ENCODE peak calls at places on chromosomes 5 and 9, in nine cellular contexts. P, K, A, O, L, U, J, Q and Y are unnamed samples.

GRCh38 chr9:126495411-126496180 is 118.1 kb upstream of the LMX1B start:
- DNase-seq in P (peak; percentile 28), O (no peak), L (no peak), U (no peak), Q (no peak), J (no peak), K (no peak), A (no peak), Y (no peak)

GRCh38 chr5:139787568-139788293 is 7.9 kb upstream of the PSD2 start:
- DNase-seq in K (peak; percentile 92), J (peak; percentile 80), A (peak; percentile 84), L (peak; percentile 92), P (peak; percentile 85), O (peak; percentile 89), Q (peak; percentile 94), U (peak; percentile 79), Y (peak; percentile 96)

GRCh38 chr9:134778841-134779411 is 101.7 kb upstream of the FCN2 start:
- DNase-seq in O (peak; percentile 39), U (peak; percentile 32), Q (no peak), J (peak; percentile 64), L (peak; percentile 42), P (peak; percentile 66), A (peak; percentile 66), K (peak; percentile 85), Y (no peak)

GRCh38 chr9:134895103-134895502 is 14.5 kb downstream of the FCN2 start:
- DNase-seq in K (no peak), P (peak; percentile 6), A (no peak), L (no peak), Q (no peak), O (peak; percentile 29), U (no peak), J (no peak), Y (no peak)

GRCh38 chr9:127779136-127779981 is 893 bp upstream of the SH2D3C start:
- DNase-seq in A (peak; percentile 58), O (no peak), L (no peak), P (no peak), Q (no peak), K (no peak), J (no peak), U (no peak), Y (no peak)

GRCh38 chr9:21455320-21455719 is 15.1 kb downstream of the IFNA1 start:
- DNase-seq in U (no peak), K (peak; percentile 54), J (no peak), L (no peak), A (no peak), Q (no peak), O (peak; percentile 1), P (no peak), Y (no peak)

GRCh38 chr5:96790851-96791513 is 16.8 kb downstream of the ERAP1 start:
- DNase-seq in K (peak; percentile 53), A (no peak), J (no peak), P (no peak), L (no peak), O (no peak), Q (no peak), U (no peak), Y (no peak)

GRCh38 chr5:101306391-101307137 is 403.5 kb upstream of the ST8SIA4 start:
- DNase-seq in Q (no peak), U (no peak), K (no peak), J (no peak), A (no peak), O (no peak), P (no peak), L (no peak), Y (no peak)

GRCh38 chr9:90842984-90843383 is 41.4 kb downstream of the SYK start:
- DNase-seq in L (no peak), A (no peak), Q (no peak), K (no peak), J (no peak), U (no peak), O (no peak), P (no peak), Y (no peak)

GRCh38 chr9:124399323-124399962 is 15.8 kb downstream of the PSMB7 start:
- DNase-seq in K (peak; percentile 80), L (no peak), O (no peak), P (no peak), U (no peak), J (no peak), Q (peak; percentile 81), A (no peak), Y (no peak)

GRCh38 chr5:79133121-79133656 is 21.6 kb downstream of the BHMT start:
- DNase-seq in Q (no peak), K (peak; percentile 52), P (no peak), A (no peak), J (no peak), O (peak; percentile 66), U (no peak), L (no peak), Y (peak; percentile 10)

DNA sequence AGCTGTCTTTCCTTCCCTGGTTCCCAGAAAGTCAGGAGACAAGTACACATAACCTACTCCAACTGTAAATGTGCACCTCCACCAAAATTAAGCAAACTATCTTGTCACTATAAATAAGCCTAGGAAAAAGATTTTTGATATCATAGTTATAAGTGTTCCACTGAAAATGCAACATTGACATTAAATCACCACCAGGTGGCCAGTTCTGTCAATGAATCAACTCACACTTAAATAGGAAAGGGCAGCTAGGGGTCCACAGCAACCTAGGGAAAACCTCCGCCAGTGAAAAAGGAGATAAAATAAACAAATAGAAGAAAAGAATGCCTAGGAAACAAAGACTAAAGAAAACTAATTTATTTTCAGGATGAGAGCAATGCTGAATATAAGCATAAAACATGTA is 243.0 kb upstream of the PTPRD start:
- DNase-seq in U (no peak), J (no peak), P (no peak), A (no peak), O (peak; percentile 37), Q (no peak), K (peak; percentile 63), L (no peak), Y (no peak)
- TF ChIP-seq CTCF in U (no peak), J (no peak), P (no peak), A (peak; percentile 37), O (peak; percentile 55), Q (no peak), K (peak; percentile 72), L (no peak), Y (peak; percentile 31)

GRCh38 chr9:69323886-69324285 is 1.1 kb upstream of the ENTREP1 start:
- DNase-seq in L (no peak), K (no peak), Q (no peak), J (no peak), P (no peak), O (no peak), U (no peak), A (no peak), Y (no peak)

GRCh38 chr9:69326261-69326660 is 1.2 kb downstream of the ENTREP1 start:
- DNase-seq in U (no peak), O (no peak), L (peak; percentile 79), Q (no peak), J (no peak), P (no peak), A (no peak), K (peak; percentile 9), Y (no peak)

GRCh38 chr9:69325409-69326212 is 596 bp downstream of the ENTREP1 start:
- DNase-seq in K (peak; percentile 64), A (no peak), P (peak; percentile 53), Q (peak; percentile 53), J (peak; percentile 24), O (no peak), U (peak; percentile 13), L (peak; percentile 55), Y (peak; percentile 44)

GRCh38 chr9:69322256-69322655 is 2.8 kb upstream of the ENTREP1 start:
- DNase-seq in J (no peak), O (no peak), A (no peak), U (no peak), P (no peak), Q (no peak), K (no peak), L (no peak), Y (no peak)

DNA sequence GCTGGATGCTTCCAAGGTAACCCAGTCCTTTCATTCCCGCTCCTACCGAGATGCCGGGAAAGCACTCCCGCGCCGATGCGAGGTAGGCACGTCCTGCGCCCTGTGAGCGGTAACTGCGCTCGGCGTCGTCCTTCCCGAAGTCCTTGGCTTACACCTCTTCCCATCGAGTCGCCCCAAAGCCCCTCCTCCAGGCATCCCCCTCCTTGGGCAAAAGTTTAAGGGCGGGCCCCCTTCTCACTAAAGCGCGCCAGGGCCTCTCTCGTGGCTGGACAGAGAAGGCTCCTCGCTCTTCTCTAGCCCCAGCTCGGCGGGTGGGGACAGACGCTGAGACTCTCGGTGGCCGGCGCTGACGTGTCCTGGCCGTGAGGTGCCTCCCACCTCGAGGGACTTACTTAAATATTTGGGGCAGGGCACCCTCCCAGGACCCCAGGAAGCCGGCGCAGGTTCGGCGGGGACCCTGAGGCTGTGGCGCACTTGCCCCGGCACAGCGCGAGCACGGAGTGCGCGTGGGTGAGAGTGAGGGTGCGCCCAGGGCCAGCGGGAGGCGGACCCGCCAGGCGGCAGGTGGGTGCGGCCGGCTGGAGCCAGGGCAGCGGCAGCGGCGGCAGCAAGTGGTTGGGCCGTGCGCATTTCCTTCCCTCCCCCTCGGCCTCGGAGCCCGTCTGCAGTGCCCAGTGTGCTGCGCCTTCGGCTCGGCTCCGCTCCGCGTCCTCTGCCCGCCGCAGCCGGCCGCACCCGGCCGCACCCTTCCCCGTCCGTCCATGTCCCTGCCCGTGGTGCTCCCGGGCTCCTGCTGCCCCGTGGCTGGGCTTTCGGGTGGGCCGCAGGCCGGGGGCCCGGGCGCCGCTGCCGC is at the start of gene ENTREP1:
- DNase-seq in K (peak; percentile 70), O (no peak), Q (peak; percentile 87), L (peak; percentile 87), U (peak; percentile 76), A (peak; percentile 67), J (peak; percentile 65), P (peak; percentile 87), Y (peak; percentile 55)
- H3K4me3 ChIP-seq in K (peak within 1 kb of the TSS; percentile 77), O (peak within 1 kb of the TSS; percentile 12), Q (peak within 1 kb of the TSS; percentile 83), L (peak within 1 kb of the TSS; percentile 65), U (peak within 1 kb of the TSS; percentile 35), A (peak within 1 kb of the TSS; percentile 32), J (peak within 1 kb of the TSS; percentile 60), P (peak within 1 kb of the TSS; percentile 66), Y (peak within 1 kb of the TSS; percentile 54)

DNA sequence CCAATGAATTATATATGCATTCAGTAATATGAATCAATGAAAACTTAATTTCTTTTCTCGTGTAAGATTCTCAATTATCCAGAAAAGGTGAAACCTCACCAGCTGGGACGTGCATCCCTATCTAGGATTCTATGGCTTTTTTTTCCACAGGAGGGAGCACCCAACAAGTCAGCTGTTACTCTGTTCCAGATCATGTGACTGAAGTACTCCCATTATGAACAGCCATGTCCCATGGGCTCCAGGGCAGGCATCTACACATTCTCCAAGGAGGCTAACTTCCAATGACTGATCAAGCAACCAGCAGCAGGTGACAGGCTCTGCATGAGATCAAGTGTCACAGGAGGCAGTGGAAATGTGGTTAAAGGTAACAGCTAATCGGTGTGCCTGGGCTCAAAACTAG is 118.8 kb downstream of the ELAVL2 start:
- DNase-seq in U (no peak), O (no peak), P (no peak), A (no peak), J (no peak), K (no peak), L (no peak), Q (no peak), Y (no peak)
- H3K27ac ChIP-seq in U (no peak overlapping the region), O (no peak overlapping the region), P (no peak overlapping the region), A (no peak overlapping the region), J (no peak overlapping the region), K (no peak overlapping the region), L (no peak overlapping the region), Q (no peak overlapping the region), Y (no peak overlapping the region)

DNA sequence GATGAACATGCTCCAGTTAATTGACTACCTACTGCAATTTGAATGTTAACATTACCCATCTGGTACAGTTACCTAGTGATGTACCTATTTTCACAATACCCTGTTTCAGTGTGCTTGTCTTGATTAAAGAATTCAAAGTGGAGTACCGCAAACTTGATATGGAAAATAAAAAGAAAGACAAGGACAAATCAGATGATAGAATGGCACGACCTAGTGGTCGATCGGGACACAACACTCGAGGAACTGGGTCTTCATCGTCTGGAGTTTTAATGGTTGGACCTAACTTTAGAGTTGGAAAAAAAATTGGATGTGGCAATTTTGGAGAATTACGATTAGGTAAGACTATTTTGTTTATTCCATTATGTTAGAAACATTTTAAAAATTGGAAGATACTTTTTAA is 33.5 kb downstream of the CSNK1G3 start:
- DNase-seq in A (no peak), J (no peak), L (no peak), P (no peak), Q (no peak), O (peak; percentile 61), U (no peak), K (peak; percentile 16), Y (no peak)
- TF ChIP-seq CTCF in A (peak; percentile 53), J (no peak), L (no peak), P (peak; percentile 42), Q (peak; percentile 31), O (peak; percentile 78), U (no peak), K (peak; percentile 53), Y (no peak)